ENCODE peak calls at places on chromosomes 11 and 22, in four cellular contexts. V is cerebellum; W is T-cell; E is stimulated activated CD8-positive, alpha-beta memory T cell treated with anti-CD3 and anti-CD28 coated beads, Interleukin-15, amount 100 ng/mL, for 48 hours. X is an unnamed sample.

GRCh38 chr11:66361502-66361941 is 10.0 kb downstream of the SLC29A2 start:
- DNase-seq in V (no peak), W (no peak), E (no peak), X (no peak)

GRCh38 chr11:115590254-115590653 is 86.0 kb upstream of the CADM1 start:
- DNase-seq in W (no peak), E (no peak), V (no peak), X (no peak)

GRCh38 chr11:6646631-6647281 is 8.9 kb downstream of the DCHS1 start:
- DNase-seq in V (no peak), E (no peak), W (no peak), X (no peak)

GRCh38 chr22:47381240-47381639 is 618.8 kb downstream of the TBC1D22A start:
- DNase-seq in E (no peak), V (no peak), W (no peak), X (no peak)

GRCh38 chr11:69383946-69384547 is 90.1 kb downstream of the MYEOV start:
- DNase-seq in E (no peak), W (no peak), V (no peak), X (no peak)

GRCh38 chr11:10317776-10318526 is 13.1 kb downstream of the ADM start:
- DNase-seq in E (no peak), V (no peak), W (no peak), X (no peak)

GRCh38 chr11:7488681-7489080 is 3.4 kb downstream of the OLFML1 start:
- DNase-seq in V (no peak), W (no peak), E (no peak), X (no peak)

GRCh38 chr11:68414457-68415221 is 45.9 kb upstream of the PPP6R3 start:
- DNase-seq in E (no peak), V (no peak), W (no peak), X (no peak)

GRCh38 chr11:102964867-102965266 is 9.3 kb upstream of the MMP13 start:
- DNase-seq in E (no peak), V (no peak), W (no peak), X (no peak)

GRCh38 chr22:44676441-44677298 is 25.3 kb upstream of the PRR5 start:
- DNase-seq in E (no peak), V (no peak), W (no peak), X (no peak)

GRCh38 chr22:50268655-50269113 is 1.5 kb downstream of the MAPK11 start:
- DNase-seq in E (no peak), W (no peak), V (no peak), X (no peak)

X was measured in effector CD4-positive, alpha-beta T cell.